ENCODE peak calls at places on chromosomes 13 and 19, in ten cellular contexts. P is GM12865; R is activated naive CD8-positive, alpha-beta T cell treated with anti-CD3 and anti-CD28 coated beads for 36 hours; C is hypothalamus; U is stimulated activated CD4-positive, alpha-beta T cell treated with anti-CD3 and anti-CD28 coated beads, Interleukin-2, amount 100 ng/mL, for 24 hours; Y is GM13977; S is activated gamma-delta T cell treated with Interleukin-2 at 50 U/mL for 16 hours; H is psoas muscle; A is substantia nigra; X is PC-3. E is an unnamed sample.

GRCh38 chr13:21123956-21124355 is 52.4 kb downstream of the SKA3 start:
- DNase-seq in P (no peak), R (no peak), C (no peak), U (no peak), Y (no peak), S (no peak), H (no peak), A (no peak), X (no peak), E (no peak)

GRCh38 chr13:110559429-110559943 is 2.0 kb downstream of the RAB20 start:
- DNase-seq in P (no peak), R (no peak), C (no peak), U (no peak), Y (no peak), S (no peak), H (no peak), A (no peak), X (peak; percentile 70), E (no peak)

GRCh38 chr19:609001-609340 is 19.3 kb downstream of the HCN2 start:
- DNase-seq in P (no peak), R (no peak), C (no peak), U (no peak), Y (no peak), S (no peak), H (peak; percentile 46), A (peak; percentile 76), X (peak; percentile 8), E (no peak)

GRCh38 chr13:99624936-99625540 is 123.8 kb downstream of the TM9SF2 start:
- DNase-seq in P (no peak), R (no peak), C (no peak), U (no peak), Y (no peak), S (no peak), H (no peak), A (no peak), X (no peak), E (no peak)

GRCh38 chr13:35874704-35875103 is 256.5 kb downstream of the DCLK1 start:
- DNase-seq in P (no peak), R (no peak), C (no peak), U (no peak), Y (no peak), S (no peak), H (peak; percentile 27), A (no peak), X (no peak), E (no peak)

GRCh38 chr13:29171244-29171643 is 351.1 kb downstream of the MTUS2 start:
- DNase-seq in P (no peak), R (no peak), C (no peak), U (no peak), Y (no peak), S (no peak), H (no peak), A (no peak), X (no peak), E (no peak)

GRCh38 chr19:31448221-31448657 is 99.0 kb upstream of the TSHZ3 start:
- DNase-seq in P (no peak), R (no peak), C (no peak), U (no peak), Y (no peak), S (no peak), H (peak; percentile 72), A (no peak), X (no peak), E (no peak)

GRCh38 chr19:8397291-8397690 is 7.1 kb downstream of the RAB11B start:
- DNase-seq in P (no peak), R (no peak), C (no peak), U (no peak), Y (no peak), S (no peak), H (no peak), A (no peak), X (no peak), E (no peak)

GRCh38 chr19:7658219-7658686 is 10.6 kb upstream of the RETN start:
- DNase-seq in P (peak; percentile 96), R (peak; percentile 69), C (no peak), U (peak; percentile 45), Y (peak; percentile 96), S (no peak), H (no peak), A (no peak), X (no peak), E (peak; percentile 77)